ENCODE peak calls at places on chromosomes 12 and 14, in nine cellular contexts. G is fibroblast of the conjunctiva, J is GM13977, L is GM23248, F is hippocampal formation, D is HuH-7, S is vagina, T is AG09309, K is GF-D8. M is an unnamed sample.

GRCh38 chr12:125540580-125541204 is 475.5 kb downstream of the AACS start:
- DNase-seq in G (no peak), J (no peak), L (no peak), F (no peak), D (no peak), S (no peak), T (no peak), K (no peak), M (no peak)

GRCh38 chr14:56412453-56413434 is 166.9 kb upstream of the TMEM260 start:
- DNase-seq in G (no peak), J (no peak), L (no peak), F (no peak), D (no peak), S (no peak), T (no peak), K (no peak), M (no peak)

GRCh38 chr12:105253882-105254513 is 18.0 kb upstream of the APPL2 start:
- DNase-seq in G (peak), J (no peak), L (peak), F (no peak), D (no peak), S (no peak), T (no peak), K (no peak), M (peak)

GRCh38 chr12:53493610-53494391 is 5.5 kb downstream of the MAP3K12 start:
- DNase-seq in G (no peak), J (no peak), L (no peak), F (no peak), D (no peak), S (no peak), T (no peak), K (no peak), M (no peak)

GRCh38 chr14:57291692-57292647 is 23.2 kb downstream of the AP5M1 start:
- DNase-seq in G (no peak), J (no peak), L (no peak), F (no peak), D (no peak), S (no peak), T (no peak), K (no peak), M (no peak)

GRCh38 chr14:69643430-69644200 is 32.2 kb downstream of the SUSD6 start:
- DNase-seq in G (no peak), J (no peak), L (peak), F (no peak), D (no peak), S (no peak), T (no peak), K (no peak), M (peak)

GRCh38 chr12:9829483-9829882 is 2.2 kb downstream of the KLRF1 start:
- DNase-seq in G (no peak), J (no peak), L (no peak), F (no peak), D (no peak), S (no peak), T (no peak), K (no peak), M (no peak)

GRCh38 chr14:90839889-90840266 is 23.6 kb upstream of the TTC7B start:
- DNase-seq in G (no peak), J (no peak), L (no peak), F (no peak), D (no peak), S (no peak), T (no peak), K (no peak), M (no peak)

GRCh38 chr14:55477680-55478079 is 37.3 kb upstream of the TBPL2 start:
- DNase-seq in G (no peak), J (no peak), L (no peak), F (no peak), D (no peak), S (no peak), T (no peak), K (no peak), M (no peak)

GRCh38 chr14:64689292-64689691 is 14.9 kb upstream of the PLEKHG3 start:
- DNase-seq in G (no peak), J (no peak), L (no peak), F (no peak), D (no peak), S (no peak), T (no peak), K (no peak), M (no peak)

GRCh38 chr12:106188249-106188648 is 49.5 kb upstream of the NUAK1 start:
- DNase-seq in G (no peak), J (no peak), L (no peak), F (no peak), D (peak), S (no peak), T (no peak), K (no peak), M (no peak)

GRCh38 chr12:6773662-6774351 is 1.5 kb downstream of the LAG3 start:
- DNase-seq in G (no peak), J (peak), L (no peak), F (no peak), D (no peak), S (no peak), T (no peak), K (no peak), M (no peak)

GRCh38 chr12:132558861-132559623 is 51.3 kb downstream of the LRCOL1 start:
- DNase-seq in G (no peak), J (peak), L (no peak), F (no peak), D (no peak), S (no peak), T (no peak), K (peak), M (no peak)

GRCh38 chr14:69713127-69713800 is 53.7 kb upstream of the SRSF5 start:
- DNase-seq in G (no peak), J (no peak), L (no peak), F (no peak), D (no peak), S (no peak), T (no peak), K (no peak), M (no peak)

GRCh38 chr14:72636094-72636493 is 257.8 kb downstream of the DPF3 start:
- DNase-seq in G (no peak), J (no peak), L (peak), F (no peak), D (no peak), S (no peak), T (no peak), K (no peak), M (no peak)

GRCh38 chr12:116389990-116390655 is 112.6 kb upstream of the MED13L start:
- DNase-seq in G (peak), J (no peak), L (peak), F (peak), D (no peak), S (no peak), T (peak), K (no peak), M (peak)

GRCh38 chr14:51616724-51617409 is 34.8 kb upstream of the FRMD6 start:
- DNase-seq in G (peak), J (no peak), L (peak), F (no peak), D (peak), S (no peak), T (peak), K (no peak), M (peak)

GRCh38 chr14:20934148-20934762 is 21.0 kb upstream of the RNASE2 start:
- DNase-seq in G (no peak), J (peak), L (peak), F (no peak), D (peak), S (no peak), T (no peak), K (no peak), M (no peak)

GRCh38 chr12:34345801-34346200 is 323.5 kb downstream of the ALG10 start:
- DNase-seq in G (no peak), J (no peak), L (no peak), F (no peak), D (peak), S (no peak), T (no peak), K (no peak), M (no peak)

GRCh38 chr14:92635031-92635430 is 113.4 kb downstream of the LGMN start:
- DNase-seq in G (no peak), J (no peak), L (no peak), F (no peak), D (no peak), S (no peak), T (no peak), K (no peak), M (no peak)

GRCh38 chr14:50937325-50937724 is 7.0 kb downstream of the PYGL start:
- DNase-seq in G (no peak), J (no peak), L (peak), F (no peak), D (no peak), S (no peak), T (no peak), K (peak), M (peak)

GRCh38 chr12:15638231-15638630 is 151.0 kb downstream of the EPS8 start:
- DNase-seq in G (no peak), J (no peak), L (no peak), F (no peak), D (no peak), S (no peak), T (peak), K (no peak), M (no peak)

GRCh38 chr12:58202933-58203713 is 261.8 kb downstream of the ATP23 start:
- DNase-seq in G (no peak), J (no peak), L (no peak), F (no peak), D (no peak), S (no peak), T (no peak), K (no peak), M (no peak)

GRCh38 chr14:88929656-88930436 is 105.4 kb downstream of the TTC8 start:
- DNase-seq in G (no peak), J (no peak), L (no peak), F (no peak), D (peak), S (no peak), T (no peak), K (no peak), M (no peak)

M was measured in HFFc6.